ENCODE peak calls at places on chromosomes 1 and 21, in ten cellular contexts. S is fibroblast of mammary gland, H is neural crest cell, W is H54, C is T-helper 2 cell, B is MV-4-11, Q is AG09319, M is ELR, F is PC-9, U is NCI-H187. G is an unnamed sample.

GRCh38 chr1:14578156-14578555 is 20.3 kb upstream of the KAZN start:
- DNase-seq in M (no peak), S (no peak), H (no peak), B (no peak), C (no peak), F (no peak), W (no peak), U (no peak), Q (no peak), G (no peak)

GRCh38 chr1:161159915-161160248 is 582 bp downstream of the USP21 start:
- DNase-seq in H (no peak), W (no peak), S (no peak), U (no peak), M (no peak), C (no peak), B (no peak), Q (no peak), F (no peak), G (no peak)

GRCh38 chr1:77994117-77994516 is 10.6 kb upstream of the DNAJB4 start:
- DNase-seq in W (no peak), C (no peak), F (no peak), H (no peak), Q (no peak), M (no peak), B (no peak), S (no peak), U (no peak), G (no peak)

GRCh38 chr1:74579425-74579824 is 67.0 kb upstream of the LRRC53 start:
- DNase-seq in U (no peak), S (no peak), W (no peak), C (no peak), Q (no peak), M (no peak), F (no peak), B (peak; percentile 23), H (no peak), G (no peak)

GRCh38 chr1:59492500-59492899 is 195.6 kb downstream of the FGGY start:
- DNase-seq in M (no peak), H (no peak), F (no peak), U (no peak), Q (no peak), C (no peak), S (no peak), W (no peak), B (no peak), G (no peak)

GRCh38 chr1:237901284-237901870 is 10.7 kb upstream of the ZP4 start:
- DNase-seq in H (no peak), W (peak; percentile 42), B (peak; percentile 18), S (peak; percentile 34), C (no peak), U (no peak), Q (no peak), M (peak; percentile 71), F (no peak), G (no peak)

GRCh38 chr1:237895630-237896029 is 4.9 kb upstream of the ZP4 start:
- DNase-seq in M (no peak), B (no peak), S (no peak), C (no peak), W (no peak), U (no peak), Q (no peak), H (no peak), F (no peak), G (no peak)

GRCh38 chr1:103529746-103530145 is 4.2 kb downstream of the RNPC3 start:
- DNase-seq in B (no peak), Q (no peak), H (no peak), C (no peak), S (peak; percentile 81), U (no peak), M (peak; percentile 71), W (peak; percentile 21), F (no peak), G (no peak)

GRCh38 chr1:225554216-225554812 is 98.6 kb downstream of the ENAH start:
- DNase-seq in B (peak; percentile 10), H (no peak), U (no peak), F (no peak), S (peak; percentile 52), Q (no peak), W (no peak), M (peak; percentile 61), C (no peak), G (no peak)

GRCh38 chr1:81201779-81202178 is 599.0 kb upstream of the ADGRL2 start:
- DNase-seq in F (no peak), W (no peak), H (no peak), C (no peak), U (no peak), M (no peak), S (no peak), Q (no peak), B (no peak), G (no peak)

GRCh38 chr21:31781737-31782136 is 49.8 kb upstream of the SCAF4 start:
- DNase-seq in M (peak; percentile 16), F (no peak), B (peak; percentile 39), H (no peak), C (no peak), S (peak; percentile 83), W (peak; percentile 46), U (peak; percentile 70), Q (peak; percentile 2), G (no peak)

GRCh38 chr1:229191066-229191674 is 79.7 kb upstream of the RAB4A start:
- DNase-seq in U (no peak), H (no peak), S (peak; percentile 62), C (no peak), B (no peak), W (no peak), Q (no peak), M (peak; percentile 51), F (no peak), G (no peak)

GRCh38 chr1:23772049-23772853 is 6.0 kb upstream of the PITHD1 start:
- DNase-seq in H (peak; percentile 97), B (peak; percentile 73), Q (peak; percentile 53), S (peak; percentile 79), W (peak; percentile 26), F (peak; percentile 81), U (peak; percentile 52), M (peak; percentile 82), C (peak; percentile 67), G (peak; percentile 79)

GRCh38 chr1:21725738-21726392 is 56.7 kb upstream of the RAP1GAP start:
- DNase-seq in M (no peak), W (no peak), Q (no peak), S (no peak), C (no peak), F (no peak), B (no peak), H (no peak), U (no peak), G (no peak)

GRCh38 chr1:18072066-18072465 is 35.5 kb upstream of the IGSF21 start:
- DNase-seq in Q (no peak), B (no peak), M (no peak), W (no peak), U (no peak), S (no peak), F (no peak), H (no peak), C (no peak), G (no peak)

GRCh38 chr1:18793164-18793563 is 66.3 kb downstream of the TAS1R2 start:
- DNase-seq in B (no peak), H (no peak), C (no peak), W (no peak), U (no peak), M (no peak), F (no peak), Q (no peak), S (no peak), G (no peak)

GRCh38 chr1:16009030-16009460 is 5.0 kb downstream of the SRARP start:
- DNase-seq in M (peak; percentile 79), F (peak; percentile 69), B (peak; percentile 14), W (peak; percentile 64), H (peak; percentile 96), U (peak; percentile 16), Q (no peak), S (peak; percentile 66), C (peak; percentile 46), G (peak; percentile 62)

GRCh38 chr1:30879940-30880339 is 28.6 kb downstream of the SDC3 start:
- DNase-seq in B (no peak), S (no peak), U (peak; percentile 53), F (no peak), Q (no peak), W (no peak), H (no peak), M (peak; percentile 25), C (no peak), G (no peak)

GRCh38 chr21:42651515-42652401 is 1.7 kb upstream of the PDE9A start:
- DNase-seq in H (no peak), M (no peak), B (no peak), Q (no peak), U (no peak), W (no peak), S (no peak), C (no peak), F (peak; percentile 24), G (no peak)

GRCh38 chr1:4734219-4734618 is 79.8 kb downstream of the AJAP1 start:
- DNase-seq in Q (no peak), W (no peak), B (no peak), F (no peak), S (peak; percentile 1), U (no peak), H (no peak), M (no peak), C (no peak), G (no peak)

GRCh38 chr1:219465247-219466093 is 147.4 kb downstream of the ZC3H11B start:
- DNase-seq in H (no peak), B (no peak), M (peak; percentile 14), Q (peak; percentile 68), S (peak; percentile 60), W (no peak), F (no peak), U (no peak), C (no peak), G (no peak)

GRCh38 chr1:90779573-90779972 is 62.5 kb upstream of the BARHL2 start:
- DNase-seq in H (no peak), Q (no peak), C (no peak), B (no peak), M (no peak), U (no peak), W (no peak), S (no peak), F (no peak), G (no peak)

GRCh38 chr1:55143686-55144085 is 71.5 kb downstream of the USP24 start:
- DNase-seq in W (no peak), S (no peak), U (no peak), F (peak; percentile 23), B (no peak), H (no peak), Q (no peak), C (no peak), M (peak; percentile 15), G (no peak)

G was measured in CD4-positive, alpha-beta T cell.